ENCODE peak calls at places on chromosomes 4 and X, in five cellular contexts. L is WERI-Rb-1, Z is psoas muscle, O is GM12878, B is adrenal gland. C is an unnamed sample.

GRCh38 chrX:130878350-130879341 is 24.4 kb downstream of the ENOX2 start:
- DNase-seq in B (peak), Z (no peak), L (no peak), O (no peak), C (peak)

GRCh38 chrX:19672211-19672814 is 157.0 kb upstream of the MAP3K15 start:
- DNase-seq in Z (no peak), O (no peak), B (no peak), L (no peak), C (no peak)

GRCh38 chrX:102968216-102968615 is 31.1 kb downstream of the RAB40AL start:
- DNase-seq in L (no peak), Z (no peak), O (no peak), B (no peak), C (no peak)

GRCh38 chrX:45527834-45528233 is 327.2 kb upstream of the DIPK2B start:
- DNase-seq in L (no peak), Z (no peak), B (no peak), O (no peak), C (no peak)

GRCh38 chr4:38804654-38805295 is at the start of gene TLR1:
- DNase-seq in L (no peak), Z (no peak), B (no peak), O (peak), C (no peak)

GRCh38 chrX:109862386-109862910 is 129.4 kb upstream of the ACSL4 start:
- DNase-seq in B (no peak), O (no peak), L (peak), Z (no peak), C (no peak)

GRCh38 chr4:98864560-98864959 is 64.4 kb downstream of the EIF4E start:
- DNase-seq in B (no peak), O (no peak), Z (no peak), L (no peak), C (no peak)

GRCh38 chrX:20664774-20665173 is 398.1 kb upstream of the RPS6KA3 start:
- DNase-seq in L (no peak), Z (no peak), O (no peak), B (no peak), C (no peak)

GRCh38 chr4:25172964-25173917 is 13.0 kb upstream of the SEPSECS start:
- DNase-seq in Z (no peak), O (no peak), B (peak), L (no peak), C (peak)

GRCh38 chrX:41981481-41982013 is 58.2 kb upstream of the CASK start:
- DNase-seq in B (no peak), Z (no peak), L (no peak), O (no peak), C (no peak)

GRCh38 chr4:67765928-67766327 is 11.7 kb upstream of the GNRHR start:
- DNase-seq in Z (no peak), B (no peak), L (no peak), O (no peak), C (no peak)

GRCh38 chr4:67765401-67765800 is 11.2 kb upstream of the GNRHR start:
- DNase-seq in B (no peak), L (no peak), O (no peak), Z (no peak), C (no peak)

GRCh38 chr4:67770422-67770821 is 16.2 kb upstream of the GNRHR start:
- DNase-seq in O (no peak), L (peak), B (no peak), Z (no peak), C (peak)
- H3K27ac ChIP-seq in O (no peak), L (no peak), B (no peak), Z (no peak), C (peak)

GRCh38 chr4:186351672-186352194 is 85.7 kb downstream of the F11 start:
- DNase-seq in L (no peak), B (no peak), O (no peak), Z (no peak), C (no peak)
- H3K27ac ChIP-seq in L (no peak), B (no peak), O (no peak), Z (no peak), C (no peak)

DNA sequence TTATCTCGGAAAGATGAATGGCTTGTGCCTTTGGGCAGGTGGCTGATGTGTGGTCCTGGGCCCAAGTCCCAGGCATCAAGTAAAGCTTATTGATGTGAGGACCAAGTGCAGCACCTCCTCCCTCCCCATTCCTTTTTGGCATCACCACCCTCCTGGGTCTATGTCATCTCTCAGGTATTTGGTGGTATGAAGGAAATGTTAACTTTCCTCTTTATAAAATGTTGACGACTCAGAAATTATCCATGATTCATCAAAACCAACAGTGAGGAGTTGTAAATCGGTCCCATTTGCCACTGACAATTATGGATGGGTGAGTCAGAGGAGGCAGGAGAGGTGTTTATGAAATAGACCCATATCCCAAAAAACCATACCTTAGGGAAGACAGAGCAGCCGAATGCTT is 229.4 kb upstream of the GATB start:
- DNase-seq in B (no peak), O (no peak), Z (no peak), L (no peak), C (peak)
- H3K27ac ChIP-seq in B (peak), O (no peak), Z (no peak), L (no peak), C (no peak)

GRCh38 chr4:12446650-12447049 is 1018.0 kb upstream of the HS3ST1 start:
- DNase-seq in L (no peak), B (no peak), Z (no peak), O (no peak), C (no peak)

GRCh38 chr4:12445711-12446110 is 1017.0 kb upstream of the HS3ST1 start:
- DNase-seq in O (no peak), B (no peak), L (no peak), Z (no peak), C (no peak)

DNA sequence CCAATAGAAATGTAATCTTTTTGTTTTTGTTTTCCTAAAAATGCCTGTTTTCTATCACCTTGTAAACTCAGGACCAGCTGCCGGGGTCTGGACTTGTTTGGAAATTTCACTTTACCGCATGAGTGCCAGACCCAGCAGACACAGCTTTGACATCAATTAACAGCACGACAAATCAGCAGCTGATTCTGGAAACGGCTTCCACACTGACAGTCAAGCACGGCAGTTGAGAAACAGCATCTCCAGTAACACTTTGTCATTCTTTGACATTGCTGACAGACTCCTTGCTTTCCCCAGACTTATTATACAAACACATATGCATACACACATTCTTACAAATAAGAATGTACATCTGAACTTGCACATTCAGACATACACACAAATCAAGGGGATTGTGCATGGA is 1017.5 kb upstream of the HS3ST1 start:
- DNase-seq in Z (no peak), O (no peak), B (no peak), L (no peak), C (no peak)
- H3K27ac ChIP-seq in Z (no peak), O (no peak), B (no peak), L (no peak), C (no peak)

GRCh38 chr4:82773049-82773448 is 25.5 kb downstream of the SCD5 start:
- DNase-seq in B (no peak), O (no peak), L (no peak), Z (no peak), C (no peak)
- H3K27ac ChIP-seq in B (no peak), O (no peak), L (no peak), Z (no peak), C (no peak)